ENCODE peak calls at places on chromosomes 1 and 21, in five cellular contexts. One of them, this sample, is unnamed.

GRCh38 chr1:168180148-168180524 is 1.4 kb downstream of the TIPRL start:
- DNase-seq in breast epithelium: no peak
- DNase-seq in MM.1S: no peak
- DNase-seq in NB4: peak
- DNase-seq in lower lobe of right lung: no peak
- DNase-seq in this sample: no peak

GRCh38 chr21:42227909-42228708 is 9.2 kb downstream of the ABCG1 start:
- DNase-seq in breast epithelium: no peak
- DNase-seq in MM.1S: peak
- DNase-seq in NB4: peak
- DNase-seq in lower lobe of right lung: peak
- DNase-seq in this sample: peak

GRCh38 chr1:232267092-232267836 is 362.7 kb downstream of the SIPA1L2 start:
- DNase-seq in breast epithelium: no peak
- DNase-seq in MM.1S: no peak
- DNase-seq in NB4: no peak
- DNase-seq in lower lobe of right lung: no peak
- DNase-seq in this sample: no peak

GRCh38 chr1:87330201-87330953 is 1.7 kb downstream of the LMO4 start:
- DNase-seq in breast epithelium: no peak
- DNase-seq in MM.1S: peak
- DNase-seq in NB4: peak
- DNase-seq in lower lobe of right lung: no peak
- DNase-seq in this sample: peak

GRCh38 chr1:164651378-164651951 is 92.5 kb downstream of the PBX1 start:
- DNase-seq in breast epithelium: no peak
- DNase-seq in MM.1S: no peak
- DNase-seq in NB4: no peak
- DNase-seq in lower lobe of right lung: no peak
- DNase-seq in this sample: peak

GRCh38 chr1:23554481-23555224 is 4.6 kb downstream of the ID3 start:
- DNase-seq in breast epithelium: peak
- DNase-seq in MM.1S: peak
- DNase-seq in NB4: peak
- DNase-seq in lower lobe of right lung: peak
- DNase-seq in this sample: peak

GRCh38 chr1:197841828-197842573 is 60.4 kb upstream of the C1orf53 start:
- DNase-seq in breast epithelium: no peak
- DNase-seq in MM.1S: no peak
- DNase-seq in NB4: peak
- DNase-seq in lower lobe of right lung: no peak
- DNase-seq in this sample: peak

GRCh38 chr1:233300326-233300725 is 4.8 kb upstream of the PCNX2 start:
- DNase-seq in breast epithelium: no peak
- DNase-seq in MM.1S: no peak
- DNase-seq in NB4: no peak
- DNase-seq in lower lobe of right lung: no peak
- DNase-seq in this sample: no peak

GRCh38 chr1:209490013-209490412 is 93.5 kb upstream of the CAMK1G start:
- DNase-seq in breast epithelium: no peak
- DNase-seq in MM.1S: no peak
- DNase-seq in NB4: no peak
- DNase-seq in lower lobe of right lung: no peak
- DNase-seq in this sample: peak

GRCh38 chr21:43311303-43311817 is 115.6 kb downstream of the SIK1 start:
- DNase-seq in breast epithelium: no peak
- DNase-seq in MM.1S: peak
- DNase-seq in NB4: no peak
- DNase-seq in lower lobe of right lung: peak
- DNase-seq in this sample: no peak

GRCh38 chr1:7940745-7941436 is at the start of gene TNFRSF9:
- DNase-seq in breast epithelium: no peak
- DNase-seq in MM.1S: no peak
- DNase-seq in NB4: peak
- DNase-seq in lower lobe of right lung: peak
- DNase-seq in this sample: no peak

GRCh38 chr1:230052665-230053064 is 14.4 kb upstream of the GALNT2 start:
- DNase-seq in breast epithelium: no peak
- DNase-seq in MM.1S: no peak
- DNase-seq in NB4: no peak
- DNase-seq in lower lobe of right lung: no peak
- DNase-seq in this sample: no peak

GRCh38 chr1:40784141-40784770 is 669 bp downstream of the KCNQ4 start:
- DNase-seq in breast epithelium: no peak
- DNase-seq in MM.1S: no peak
- DNase-seq in NB4: peak
- DNase-seq in lower lobe of right lung: no peak
- DNase-seq in this sample: peak

GRCh38 chr1:32818804-32819541 is 1.5 kb downstream of the S100PBP start:
- DNase-seq in breast epithelium: no peak
- DNase-seq in MM.1S: peak
- DNase-seq in NB4: peak
- DNase-seq in lower lobe of right lung: no peak
- DNase-seq in this sample: no peak

GRCh38 chr1:28582248-28582615 is 9.8 kb upstream of the RAB42 start:
- DNase-seq in breast epithelium: no peak
- DNase-seq in MM.1S: no peak
- DNase-seq in NB4: peak
- DNase-seq in lower lobe of right lung: no peak
- DNase-seq in this sample: peak

GRCh38 chr21:45074048-45074817 is at the start of gene ADARB1:
- DNase-seq in breast epithelium: peak
- DNase-seq in MM.1S: peak
- DNase-seq in NB4: peak
- DNase-seq in lower lobe of right lung: peak
- DNase-seq in this sample: peak

GRCh38 chr1:186152227-186152944 is 222.7 kb downstream of the TPR start:
- DNase-seq in breast epithelium: no peak
- DNase-seq in MM.1S: no peak
- DNase-seq in NB4: peak
- DNase-seq in lower lobe of right lung: no peak
- DNase-seq in this sample: peak

GRCh38 chr1:119286587-119287181 is 81.9 kb upstream of the HAO2 start:
- DNase-seq in breast epithelium: no peak
- DNase-seq in MM.1S: peak
- DNase-seq in NB4: peak
- DNase-seq in lower lobe of right lung: no peak
- DNase-seq in this sample: peak

GRCh38 chr1:24536391-24536840 is 19.5 kb upstream of the NCMAP start:
- DNase-seq in breast epithelium: no peak
- DNase-seq in MM.1S: no peak
- DNase-seq in NB4: peak
- DNase-seq in lower lobe of right lung: no peak
- DNase-seq in this sample: peak

GRCh38 chr1:52281518-52281917 is 84.5 kb downstream of the CC2D1B start:
- DNase-seq in breast epithelium: no peak
- DNase-seq in MM.1S: no peak
- DNase-seq in NB4: peak
- DNase-seq in lower lobe of right lung: no peak
- DNase-seq in this sample: peak

GRCh38 chr1:221031015-221031889 is 152.0 kb downstream of the HLX start:
- DNase-seq in breast epithelium: no peak
- DNase-seq in MM.1S: no peak
- DNase-seq in NB4: peak
- DNase-seq in lower lobe of right lung: no peak
- DNase-seq in this sample: no peak

GRCh38 chr1:46180082-46180616 is 3.9 kb upstream of the P3R3URF start:
- DNase-seq in breast epithelium: no peak
- DNase-seq in MM.1S: no peak
- DNase-seq in NB4: peak
- DNase-seq in lower lobe of right lung: peak
- DNase-seq in this sample: peak

GRCh38 chr1:983736-984475 is 2.0 kb upstream of the PERM1 start:
- DNase-seq in breast epithelium: no peak
- DNase-seq in MM.1S: no peak
- DNase-seq in NB4: peak
- DNase-seq in lower lobe of right lung: no peak
- DNase-seq in this sample: no peak

DNA sequence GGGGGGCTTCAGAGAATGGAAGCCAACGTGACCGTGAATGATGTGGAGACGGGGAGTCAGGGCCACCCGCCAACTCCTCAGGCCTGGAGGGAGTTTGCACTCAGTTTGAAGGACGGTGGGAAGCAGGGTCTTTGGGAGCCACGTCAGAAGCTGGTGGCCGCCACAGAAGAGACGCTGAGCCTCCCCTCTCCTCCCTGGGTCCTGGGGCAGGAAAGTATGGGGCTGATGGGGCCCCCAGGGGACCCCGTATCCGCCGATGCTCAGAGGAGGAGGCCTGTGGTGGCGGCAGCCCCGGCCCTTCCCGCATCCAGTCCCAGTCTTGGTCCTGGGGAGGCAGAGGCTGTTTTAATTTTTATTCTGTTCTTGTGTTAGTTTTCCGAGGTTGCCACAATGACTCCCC is 188.6 kb upstream of the C1orf174 start:
- DNase-seq in breast epithelium: peak
- DNase-seq in MM.1S: no peak
- DNase-seq in NB4: no peak
- DNase-seq in lower lobe of right lung: no peak
- DNase-seq in this sample: no peak
- TF ChIP-seq CTCF in breast epithelium: no peak
- TF ChIP-seq CTCF in MM.1S: no peak
- TF ChIP-seq CTCF in NB4: no peak
- TF ChIP-seq CTCF in lower lobe of right lung: no peak
- TF ChIP-seq CTCF in this sample: no peak

GRCh38 chr1:204123376-204123775 is 28.5 kb downstream of the ETNK2 start:
- DNase-seq in breast epithelium: no peak
- DNase-seq in MM.1S: no peak
- DNase-seq in NB4: peak
- DNase-seq in lower lobe of right lung: no peak
- DNase-seq in this sample: no peak
- TF ChIP-seq CTCF in breast epithelium: no peak
- TF ChIP-seq CTCF in MM.1S: peak
- TF ChIP-seq CTCF in NB4: peak
- TF ChIP-seq CTCF in lower lobe of right lung: peak
- TF ChIP-seq CTCF in this sample: peak

DNA sequence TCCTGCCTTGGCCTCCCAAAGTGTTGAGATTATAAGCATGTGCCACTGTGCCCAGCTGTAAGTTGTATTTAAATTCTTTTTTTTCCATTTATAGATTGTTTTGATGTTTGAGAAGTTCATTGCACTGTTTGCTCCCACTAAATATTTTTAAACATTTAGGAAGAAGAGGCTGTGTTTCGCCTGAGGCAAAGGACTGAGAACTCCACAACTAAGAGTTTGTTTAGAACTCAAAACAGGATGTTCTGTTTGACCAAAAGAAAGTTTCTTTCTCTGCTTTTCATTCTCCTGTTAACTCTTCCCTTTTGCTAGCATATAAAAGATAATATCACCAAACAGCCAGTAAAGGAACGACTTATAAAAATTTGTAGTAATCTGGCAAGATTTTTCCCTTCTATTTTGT is 87.0 kb downstream of the RUNX1 start:
- DNase-seq in breast epithelium: no peak
- DNase-seq in MM.1S: no peak
- DNase-seq in NB4: no peak
- DNase-seq in lower lobe of right lung: no peak
- DNase-seq in this sample: peak
- TF ChIP-seq CTCF in breast epithelium: no peak
- TF ChIP-seq CTCF in MM.1S: no peak
- TF ChIP-seq CTCF in NB4: no peak
- TF ChIP-seq CTCF in lower lobe of right lung: no peak
- TF ChIP-seq CTCF in this sample: no peak

GRCh38 chr1:235160965-235161684 is at the start of gene RBM34:
- DNase-seq in breast epithelium: peak
- DNase-seq in MM.1S: peak
- DNase-seq in NB4: peak
- DNase-seq in lower lobe of right lung: peak
- DNase-seq in this sample: peak
- TF ChIP-seq CTCF in breast epithelium: no peak
- TF ChIP-seq CTCF in MM.1S: peak
- TF ChIP-seq CTCF in NB4: no peak
- TF ChIP-seq CTCF in lower lobe of right lung: no peak
- TF ChIP-seq CTCF in this sample: no peak

GRCh38 chr1:147670319-147671003 is at the start of gene ACP6:
- DNase-seq in breast epithelium: peak
- DNase-seq in MM.1S: peak
- DNase-seq in NB4: peak
- DNase-seq in lower lobe of right lung: peak
- DNase-seq in this sample: peak

GRCh38 chr1:147669475-147670318 is 627 bp downstream of the ACP6 start:
- DNase-seq in breast epithelium: no peak
- DNase-seq in MM.1S: peak
- DNase-seq in NB4: peak
- DNase-seq in lower lobe of right lung: peak
- DNase-seq in this sample: peak

GRCh38 chr1:147664206-147664605 is 6.1 kb downstream of the ACP6 start:
- DNase-seq in breast epithelium: no peak
- DNase-seq in MM.1S: no peak
- DNase-seq in NB4: peak
- DNase-seq in lower lobe of right lung: no peak
- DNase-seq in this sample: peak

DNA sequence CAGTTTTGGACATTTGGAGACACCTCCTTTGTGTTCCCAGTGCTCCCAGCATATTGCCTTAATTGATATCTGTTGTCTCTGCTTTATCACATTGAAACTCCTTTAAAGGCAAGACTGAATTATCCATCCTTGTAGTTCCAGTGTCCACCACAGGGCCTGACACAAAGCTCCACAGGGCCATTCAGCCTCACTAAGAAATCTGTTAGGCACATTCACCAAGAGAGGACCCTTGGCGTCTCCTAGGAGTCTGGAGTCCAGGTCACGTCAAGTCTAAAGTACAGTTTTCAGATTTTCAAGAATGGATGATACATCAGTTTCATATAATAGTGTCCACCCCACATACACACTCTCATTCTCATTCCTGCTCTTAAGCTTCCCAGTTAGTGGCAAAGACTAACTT is 4.8 kb downstream of the ACP6 start:
- DNase-seq in breast epithelium: no peak
- DNase-seq in MM.1S: no peak
- DNase-seq in NB4: no peak
- DNase-seq in lower lobe of right lung: no peak
- DNase-seq in this sample: no peak
- TF ChIP-seq CTCF in breast epithelium: no peak
- TF ChIP-seq CTCF in MM.1S: peak
- TF ChIP-seq CTCF in NB4: no peak
- TF ChIP-seq CTCF in lower lobe of right lung: no peak
- TF ChIP-seq CTCF in this sample: no peak

DNA sequence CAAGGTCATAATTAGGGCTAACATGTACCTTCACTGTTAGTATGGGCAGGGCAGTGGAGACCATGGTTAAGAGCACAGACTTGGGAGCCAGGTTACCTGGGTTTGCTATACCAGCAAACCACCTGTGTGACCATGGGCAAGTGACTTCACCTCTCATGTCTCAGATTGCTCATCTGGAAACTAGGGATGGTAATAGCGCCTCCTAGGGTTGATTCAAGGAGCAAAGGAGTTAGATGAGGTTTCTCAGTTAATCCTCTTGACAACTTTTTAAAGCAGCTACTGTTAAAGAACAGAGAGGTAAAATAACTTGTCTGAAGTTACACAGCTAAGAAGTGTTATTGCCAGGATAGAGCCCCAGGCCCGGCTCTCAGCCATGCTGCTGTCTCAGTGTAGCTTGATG is 790 bp upstream of the MATN1 start:
- DNase-seq in breast epithelium: no peak
- DNase-seq in MM.1S: no peak
- DNase-seq in NB4: no peak
- DNase-seq in lower lobe of right lung: no peak
- DNase-seq in this sample: no peak
- TF ChIP-seq CTCF in breast epithelium: no peak
- TF ChIP-seq CTCF in MM.1S: peak
- TF ChIP-seq CTCF in NB4: peak
- TF ChIP-seq CTCF in lower lobe of right lung: no peak
- TF ChIP-seq CTCF in this sample: no peak

This sample was measured in foreskin fibroblast.